ENCODE peak calls at places on chromosomes 12 and 14, in seven cellular contexts. P is WTC11; I is stimulated activated CD8-positive, alpha-beta memory T cell treated with anti-CD3 and anti-CD28 coated beads, Interleukin-4, amount 100 ng/mL, for 24 hours; U is Caki2; X is smooth muscle cell of the brain vasculature; Q is SIG-M5; R is EL. C is an unnamed sample.

GRCh38 chr14:70904376-70904775 is 2.9 kb upstream of the PCNX1 start:
- DNase-seq in U (no peak), R (no peak), X (no peak), Q (no peak), P (no peak), I (no peak), C (no peak)

GRCh38 chr12:131694116-131694838 is 16.6 kb upstream of the SFSWAP start:
- DNase-seq in I (no peak), R (no peak), Q (no peak), P (no peak), X (no peak), U (no peak), C (no peak)

GRCh38 chr14:90808759-90809529 is 7.3 kb downstream of the TTC7B start:
- DNase-seq in R (peak; percentile 46), U (no peak), I (no peak), X (no peak), P (no peak), Q (no peak), C (no peak)

GRCh38 chr12:109532721-109533486 is 40.4 kb downstream of the MMAB start:
- DNase-seq in X (no peak), I (no peak), P (no peak), Q (no peak), U (no peak), R (no peak), C (no peak)

GRCh38 chr12:124874988-124875802 is 11.5 kb upstream of the SCARB1 start:
- DNase-seq in R (no peak), P (no peak), U (no peak), Q (no peak), I (no peak), X (no peak), C (no peak)

GRCh38 chr12:107394693-107395092 is 290.9 kb upstream of the PWP1 start:
- DNase-seq in X (no peak), I (no peak), U (no peak), Q (no peak), R (no peak), P (no peak), C (no peak)

GRCh38 chr14:38808734-38809455 is 294.1 kb downstream of the SEC23A start:
- DNase-seq in X (no peak), P (peak; percentile 33), R (no peak), I (no peak), U (peak; percentile 3), Q (no peak), C (no peak)

GRCh38 chr12:111274820-111275219 is 94.1 kb downstream of the PHETA1 start:
- DNase-seq in P (no peak), R (peak; percentile 12), U (peak; percentile 12), Q (no peak), X (no peak), I (no peak), C (no peak)

GRCh38 chr12:21773263-21773741 is 1.2 kb downstream of the KCNJ8 start:
- DNase-seq in P (peak; percentile 77), Q (no peak), X (no peak), R (peak; percentile 26), U (no peak), I (no peak), C (no peak)

GRCh38 chr12:2638273-2639019 is 156.3 kb upstream of the FKBP4 start:
- DNase-seq in R (no peak), U (no peak), Q (no peak), I (no peak), X (no peak), P (peak; percentile 32), C (no peak)

GRCh38 chr14:88005978-88006851 is 1.3 kb downstream of the GPR65 start:
- DNase-seq in R (no peak), Q (peak; percentile 83), U (no peak), X (no peak), P (no peak), I (peak; percentile 41), C (peak; percentile 88)

GRCh38 chr12:53176750-53177149 is 3.8 kb upstream of the ZNF740 start:
- DNase-seq in I (no peak), R (no peak), X (no peak), P (no peak), U (no peak), Q (no peak), C (no peak)

GRCh38 chr12:88035907-88036289 is 6.7 kb upstream of the C12orf50 start:
- DNase-seq in R (no peak), I (no peak), Q (no peak), P (no peak), X (no peak), U (no peak), C (no peak)

GRCh38 chr12:87661770-87662402 is 367.3 kb downstream of the C12orf50 start:
- DNase-seq in X (no peak), R (peak; percentile 18), P (no peak), Q (no peak), U (peak; percentile 61), I (no peak), C (no peak)

GRCh38 chr12:117513353-117513752 is 151.9 kb upstream of the NOS1 start:
- DNase-seq in P (no peak), I (no peak), R (no peak), X (no peak), Q (no peak), U (no peak), C (no peak)

GRCh38 chr12:14482361-14482760 is 85.3 kb downstream of the PLBD1 start:
- DNase-seq in Q (no peak), P (no peak), U (no peak), I (no peak), X (no peak), R (no peak), C (no peak)

GRCh38 chr14:60151715-60152114 is 13.5 kb downstream of the DHRS7 start:
- DNase-seq in X (peak; percentile 33), P (no peak), I (peak; percentile 44), R (peak; percentile 94), U (peak; percentile 56), Q (peak; percentile 81), C (peak; percentile 71)

GRCh38 chr12:2243275-2243674 is 190.5 kb downstream of the CACNA1C start:
- DNase-seq in X (no peak), R (peak; percentile 64), Q (no peak), I (no peak), U (no peak), P (no peak), C (no peak)

GRCh38 chr12:62724947-62725447 is 210.0 kb downstream of the PPM1H start:
- DNase-seq in P (peak; percentile 32), Q (no peak), I (no peak), U (peak; percentile 92), R (peak; percentile 98), X (no peak), C (no peak)

GRCh38 chr12:42482086-42482819 is 107.3 kb downstream of the PRICKLE1 start:
- DNase-seq in I (no peak), Q (no peak), P (no peak), R (peak; percentile 34), X (no peak), U (no peak), C (no peak)

GRCh38 chr12:1594045-1594294 is 411 bp downstream of the FBXL14 start:
- DNase-seq in I (peak; percentile 45), U (peak; percentile 71), R (peak; percentile 73), Q (no peak), X (no peak), P (peak; percentile 61), C (no peak)

GRCh38 chr14:67335781-67336180 is 23.8 kb downstream of the ATP6V1D start:
- DNase-seq in X (no peak), U (no peak), P (no peak), I (no peak), R (peak; percentile 29), Q (no peak), C (peak; percentile 6)

GRCh38 chr12:67760586-67761275 is 112.2 kb downstream of the DYRK2 start:
- DNase-seq in Q (no peak), X (no peak), R (no peak), U (no peak), P (no peak), I (no peak), C (no peak)

GRCh38 chr12:67720383-67720856 is 71.9 kb downstream of the DYRK2 start:
- DNase-seq in Q (no peak), R (peak; percentile 89), U (peak; percentile 84), P (no peak), I (no peak), X (no peak), C (no peak)

GRCh38 chr12:19855876-19856275 is 416.6 kb downstream of the AEBP2 start:
- DNase-seq in Q (no peak), X (no peak), I (no peak), P (no peak), U (no peak), R (no peak), C (no peak)

GRCh38 chr14:86357866-86358265 is 827.9 kb downstream of the FLRT2 start:
- DNase-seq in U (no peak), I (no peak), X (no peak), P (no peak), R (no peak), Q (no peak), C (no peak)

GRCh38 chr14:89307409-89307808 is 109.6 kb downstream of the FOXN3 start:
- DNase-seq in P (no peak), I (no peak), R (no peak), X (no peak), U (no peak), Q (no peak), C (no peak)

C was measured in central memory CD4-positive, alpha-beta T cell.